ENCODE peak calls at places on chromosomes 16 and 17, in five cellular contexts. One of them, this sample, is unnamed.

GRCh38 chr16:74738816-74739215 is 35.8 kb downstream of the FA2H start:
- DNase-seq in esophagus squamous epithelium: no peak
- DNase-seq in stimulated activated CD4-positive, alpha-beta T cell treated with anti-CD3 and anti-CD28 coated beads, Interleukin-15, amount 100 ng/mL, for 24 hours: no peak
- DNase-seq in tibial artery: no peak
- DNase-seq in heart right ventricle: no peak
- DNase-seq in this sample: no peak

GRCh38 chr16:87391324-87391949 is 699 bp upstream of the MAP1LC3B start:
- DNase-seq in stimulated activated CD4-positive, alpha-beta T cell treated with anti-CD3 and anti-CD28 coated beads, Interleukin-15, amount 100 ng/mL, for 24 hours: no peak
- DNase-seq in heart right ventricle: peak
- DNase-seq in esophagus squamous epithelium: no peak
- DNase-seq in tibial artery: peak
- DNase-seq in this sample: no peak

GRCh38 chr17:4247361-4247980 is 16.3 kb downstream of the ANKFY1 start:
- DNase-seq in heart right ventricle: no peak
- DNase-seq in tibial artery: no peak
- DNase-seq in esophagus squamous epithelium: no peak
- DNase-seq in stimulated activated CD4-positive, alpha-beta T cell treated with anti-CD3 and anti-CD28 coated beads, Interleukin-15, amount 100 ng/mL, for 24 hours: no peak
- DNase-seq in this sample: no peak

GRCh38 chr17:43416998-43417891 is 18.5 kb downstream of the ARL4D start:
- DNase-seq in stimulated activated CD4-positive, alpha-beta T cell treated with anti-CD3 and anti-CD28 coated beads, Interleukin-15, amount 100 ng/mL, for 24 hours: no peak
- DNase-seq in heart right ventricle: peak
- DNase-seq in tibial artery: peak
- DNase-seq in esophagus squamous epithelium: no peak
- DNase-seq in this sample: no peak

GRCh38 chr16:1119766-1120611 is 23.9 kb upstream of the C1QTNF8 start:
- DNase-seq in tibial artery: no peak
- DNase-seq in esophagus squamous epithelium: no peak
- DNase-seq in heart right ventricle: no peak
- DNase-seq in stimulated activated CD4-positive, alpha-beta T cell treated with anti-CD3 and anti-CD28 coated beads, Interleukin-15, amount 100 ng/mL, for 24 hours: no peak
- DNase-seq in this sample: no peak

GRCh38 chr17:42347198-42347597 is 41.0 kb downstream of the STAT3 start:
- DNase-seq in stimulated activated CD4-positive, alpha-beta T cell treated with anti-CD3 and anti-CD28 coated beads, Interleukin-15, amount 100 ng/mL, for 24 hours: no peak
- DNase-seq in esophagus squamous epithelium: no peak
- DNase-seq in heart right ventricle: no peak
- DNase-seq in tibial artery: peak
- DNase-seq in this sample: no peak

GRCh38 chr16:13957197-13958078 is 37.5 kb downstream of the ERCC4 start:
- DNase-seq in esophagus squamous epithelium: no peak
- DNase-seq in stimulated activated CD4-positive, alpha-beta T cell treated with anti-CD3 and anti-CD28 coated beads, Interleukin-15, amount 100 ng/mL, for 24 hours: peak
- DNase-seq in heart right ventricle: peak
- DNase-seq in tibial artery: peak
- DNase-seq in this sample: peak

GRCh38 chr17:75125984-75126383 is 5.6 kb downstream of the NT5C start:
- DNase-seq in tibial artery: no peak
- DNase-seq in esophagus squamous epithelium: no peak
- DNase-seq in heart right ventricle: no peak
- DNase-seq in stimulated activated CD4-positive, alpha-beta T cell treated with anti-CD3 and anti-CD28 coated beads, Interleukin-15, amount 100 ng/mL, for 24 hours: no peak
- DNase-seq in this sample: no peak

GRCh38 chr17:72699566-72699965 is 392.9 kb downstream of the SLC39A11 start:
- DNase-seq in heart right ventricle: no peak
- DNase-seq in stimulated activated CD4-positive, alpha-beta T cell treated with anti-CD3 and anti-CD28 coated beads, Interleukin-15, amount 100 ng/mL, for 24 hours: no peak
- DNase-seq in esophagus squamous epithelium: no peak
- DNase-seq in tibial artery: no peak
- DNase-seq in this sample: no peak

GRCh38 chr16:85755929-85756768 is 5.3 kb upstream of the C16orf74 start:
- DNase-seq in esophagus squamous epithelium: no peak
- DNase-seq in heart right ventricle: no peak
- DNase-seq in stimulated activated CD4-positive, alpha-beta T cell treated with anti-CD3 and anti-CD28 coated beads, Interleukin-15, amount 100 ng/mL, for 24 hours: no peak
- DNase-seq in tibial artery: no peak
- DNase-seq in this sample: no peak

GRCh38 chr17:62628845-62629555 is 1.5 kb downstream of the MRC2 start:
- DNase-seq in heart right ventricle: peak
- DNase-seq in stimulated activated CD4-positive, alpha-beta T cell treated with anti-CD3 and anti-CD28 coated beads, Interleukin-15, amount 100 ng/mL, for 24 hours: no peak
- DNase-seq in esophagus squamous epithelium: no peak
- DNase-seq in tibial artery: no peak
- DNase-seq in this sample: no peak

GRCh38 chr16:27448531-27449433 is 46.8 kb downstream of the IL21R start:
- DNase-seq in tibial artery: no peak
- DNase-seq in esophagus squamous epithelium: no peak
- DNase-seq in stimulated activated CD4-positive, alpha-beta T cell treated with anti-CD3 and anti-CD28 coated beads, Interleukin-15, amount 100 ng/mL, for 24 hours: no peak
- DNase-seq in heart right ventricle: no peak
- DNase-seq in this sample: no peak

GRCh38 chr17:77695386-77695785 is 263.1 kb upstream of the TNRC6C start:
- DNase-seq in stimulated activated CD4-positive, alpha-beta T cell treated with anti-CD3 and anti-CD28 coated beads, Interleukin-15, amount 100 ng/mL, for 24 hours: no peak
- DNase-seq in tibial artery: no peak
- DNase-seq in esophagus squamous epithelium: no peak
- DNase-seq in heart right ventricle: no peak
- DNase-seq in this sample: no peak

GRCh38 chr17:83095016-83095415 is 15.6 kb downstream of the METRNL start:
- DNase-seq in esophagus squamous epithelium: no peak
- DNase-seq in stimulated activated CD4-positive, alpha-beta T cell treated with anti-CD3 and anti-CD28 coated beads, Interleukin-15, amount 100 ng/mL, for 24 hours: no peak
- DNase-seq in heart right ventricle: no peak
- DNase-seq in tibial artery: no peak
- DNase-seq in this sample: no peak

GRCh38 chr16:28589069-28589468 is 7.8 kb downstream of the SULT1A2 start:
- DNase-seq in stimulated activated CD4-positive, alpha-beta T cell treated with anti-CD3 and anti-CD28 coated beads, Interleukin-15, amount 100 ng/mL, for 24 hours: no peak
- DNase-seq in heart right ventricle: no peak
- DNase-seq in esophagus squamous epithelium: no peak
- DNase-seq in tibial artery: no peak
- DNase-seq in this sample: no peak

GRCh38 chr17:4463818-4464501 is 30.2 kb downstream of the SPNS3 start:
- DNase-seq in esophagus squamous epithelium: no peak
- DNase-seq in tibial artery: no peak
- DNase-seq in stimulated activated CD4-positive, alpha-beta T cell treated with anti-CD3 and anti-CD28 coated beads, Interleukin-15, amount 100 ng/mL, for 24 hours: no peak
- DNase-seq in heart right ventricle: no peak
- DNase-seq in this sample: no peak

GRCh38 chr16:11792404-11793260 is 4.4 kb downstream of the ZC3H7A start:
- DNase-seq in tibial artery: no peak
- DNase-seq in stimulated activated CD4-positive, alpha-beta T cell treated with anti-CD3 and anti-CD28 coated beads, Interleukin-15, amount 100 ng/mL, for 24 hours: no peak
- DNase-seq in esophagus squamous epithelium: no peak
- DNase-seq in heart right ventricle: no peak
- DNase-seq in this sample: peak

GRCh38 chr17:8101721-8102120 is 14.2 kb upstream of the ALOX12B start:
- DNase-seq in esophagus squamous epithelium: no peak
- DNase-seq in stimulated activated CD4-positive, alpha-beta T cell treated with anti-CD3 and anti-CD28 coated beads, Interleukin-15, amount 100 ng/mL, for 24 hours: no peak
- DNase-seq in tibial artery: no peak
- DNase-seq in heart right ventricle: no peak
- DNase-seq in this sample: no peak

GRCh38 chr17:50168319-50168718 is 2.5 kb downstream of the SGCA start:
- DNase-seq in heart right ventricle: no peak
- DNase-seq in esophagus squamous epithelium: no peak
- DNase-seq in tibial artery: no peak
- DNase-seq in stimulated activated CD4-positive, alpha-beta T cell treated with anti-CD3 and anti-CD28 coated beads, Interleukin-15, amount 100 ng/mL, for 24 hours: no peak
- DNase-seq in this sample: no peak

GRCh38 chr16:76376988-76377387 is 99.8 kb downstream of the CNTNAP4 start:
- DNase-seq in tibial artery: no peak
- DNase-seq in stimulated activated CD4-positive, alpha-beta T cell treated with anti-CD3 and anti-CD28 coated beads, Interleukin-15, amount 100 ng/mL, for 24 hours: no peak
- DNase-seq in esophagus squamous epithelium: no peak
- DNase-seq in heart right ventricle: no peak
- DNase-seq in this sample: no peak